ENCODE peak calls at places on chromosomes 13 and 19, in eight cellular contexts. P is cardiac muscle cell, B is uterus, G is K562, W is left ventricle myocardium inferior, O is astrocyte, H is GM23338, E is heart left ventricle. S is an unnamed sample. For H3K4me1, the result is how much of the 10 kb centered on the place peaks cover.

GRCh38 chr19:43784981-43785808 is 4.4 kb upstream of the KCNN4 start:
- DNase-seq in G (peak), P (peak), E (no peak), B (no peak), H (peak), W (no peak), O (peak), S (no peak)

GRCh38 chr13:80469841-80470378 is 129.0 kb upstream of the SPRY2 start:
- DNase-seq in G (no peak), E (peak), B (peak), H (no peak), P (no peak), O (peak), W (peak), S (peak)

GRCh38 chr13:95624020-95624419 is 20.5 kb downstream of the DZIP1 start:
- DNase-seq in B (peak), W (no peak), H (peak), O (peak), E (no peak), P (peak), G (peak), S (no peak)

GRCh38 chr13:110283661-110284516 is 23.1 kb downstream of the COL4A1 start:
- DNase-seq in E (no peak), G (no peak), B (no peak), O (peak), H (no peak), P (no peak), W (no peak), S (no peak)

GRCh38 chr19:16714702-16715294 is 4.8 kb upstream of the NWD1 start:
- DNase-seq in O (peak), G (peak), P (peak), B (no peak), W (peak), E (peak), H (peak), S (no peak)

GRCh38 chr13:58081301-58081820 is 449.8 kb downstream of the PCDH17 start:
- DNase-seq in B (no peak), G (no peak), W (no peak), O (no peak), P (no peak), H (peak), E (no peak), S (no peak)

GRCh38 chr19:40704491-40705361 is 12.0 kb downstream of the COQ8B start:
- DNase-seq in P (no peak), B (no peak), H (no peak), O (no peak), G (peak), W (no peak), E (no peak), S (no peak)

GRCh38 chr13:90416938-90417337 is 930.5 kb upstream of the MIR17HG start:
- DNase-seq in B (no peak), P (no peak), O (peak), H (no peak), W (no peak), G (no peak), E (no peak), S (no peak)

GRCh38 chr19:39480337-39481228 is at the start of gene TIMM50:
- DNase-seq in B (peak), G (peak), E (peak), H (peak), O (peak), W (peak), P (peak), S (peak)

GRCh38 chr19:7509625-7510024 is 6.3 kb upstream of the ZNF358 start:
- DNase-seq in B (no peak), W (no peak), H (peak), P (peak), G (peak), O (no peak), E (no peak), S (no peak)

GRCh38 chr13:73618275-73618865 is 515.8 kb downstream of the KLF12 start:
- DNase-seq in P (no peak), H (peak), G (no peak), E (no peak), B (no peak), O (no peak), W (no peak), S (no peak)

GRCh38 chr13:85148009-85148408 is 651.2 kb downstream of the SLITRK6 start:
- DNase-seq in B (no peak), G (no peak), W (no peak), P (peak), O (peak), H (peak), E (no peak), S (no peak)

GRCh38 chr19:39778763-39779162 is at the start of gene LEUTX:
- DNase-seq in B (no peak), W (no peak), P (no peak), O (no peak), H (no peak), E (no peak), G (no peak), S (no peak)

GRCh38 chr13:41182231-41182630 is 12.1 kb downstream of the KBTBD7 start:
- DNase-seq in B (no peak), O (no peak), W (no peak), H (no peak), P (no peak), G (no peak), E (no peak), S (no peak)

GRCh38 chr13:111283457-111283856 is 37.0 kb upstream of the TEX29 start:
- DNase-seq in E (no peak), G (no peak), H (no peak), W (no peak), O (no peak), P (no peak), B (no peak), S (no peak)

GRCh38 chr19:58581227-58582141 is 8.3 kb upstream of the MZF1 start:
- DNase-seq in W (peak), H (peak), P (peak), O (peak), G (peak), E (peak), B (peak), S (peak)
- TF ChIP-seq CTCF in W (peak), H (peak), P (peak), O (peak), G (peak), E (peak), B (peak), S (peak)

DNA sequence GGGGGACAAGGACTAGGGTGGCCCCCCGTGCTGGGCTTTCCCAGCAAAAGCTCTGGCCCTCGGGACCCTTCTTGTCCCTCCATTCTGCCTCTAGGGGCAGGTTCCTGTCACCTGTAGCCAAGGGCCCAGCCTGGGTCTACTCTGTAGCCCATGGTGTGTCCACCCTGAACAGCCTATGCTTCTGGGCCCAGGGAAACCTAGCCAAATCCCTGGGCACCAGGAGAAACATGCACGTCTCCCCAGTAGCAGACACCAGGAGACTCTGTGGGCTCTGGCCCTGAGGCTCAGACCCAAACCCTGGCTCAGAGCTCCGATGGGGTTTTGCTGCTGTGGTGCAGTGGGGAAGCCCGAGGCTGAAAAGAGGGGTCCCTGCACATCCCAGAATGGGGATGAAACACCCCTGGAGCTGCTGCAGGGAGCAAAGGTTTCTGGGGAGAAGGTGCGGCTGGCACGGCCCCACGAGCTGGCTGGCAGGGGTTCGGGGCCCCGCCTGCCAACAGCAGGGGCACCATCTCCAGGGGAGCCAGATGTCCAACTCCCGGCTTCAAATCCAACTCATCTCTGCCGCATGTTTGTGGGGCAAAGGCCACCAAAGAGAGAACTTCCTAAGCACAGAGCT is 18.2 kb downstream of the CEBPG start:
- DNase-seq in B (no peak), W (no peak), P (no peak), E (peak), H (no peak), G (no peak), O (no peak), S (no peak)
- H3K4me1 ChIP-seq in B (half or more), W (half or more), P (under half), E (half or more), H (under half), G (half or more), O (under half), S (under half)

GRCh38 chr19:58400916-58401824 is 5.7 kb downstream of the RNF225 start:
- DNase-seq in G (peak), E (peak), B (peak), H (peak), W (peak), O (peak), P (peak), S (peak)
- TF ChIP-seq CTCF in G (peak), E (no peak), B (no peak), H (no peak), W (peak), O (no peak), P (peak), S (no peak)

DNA sequence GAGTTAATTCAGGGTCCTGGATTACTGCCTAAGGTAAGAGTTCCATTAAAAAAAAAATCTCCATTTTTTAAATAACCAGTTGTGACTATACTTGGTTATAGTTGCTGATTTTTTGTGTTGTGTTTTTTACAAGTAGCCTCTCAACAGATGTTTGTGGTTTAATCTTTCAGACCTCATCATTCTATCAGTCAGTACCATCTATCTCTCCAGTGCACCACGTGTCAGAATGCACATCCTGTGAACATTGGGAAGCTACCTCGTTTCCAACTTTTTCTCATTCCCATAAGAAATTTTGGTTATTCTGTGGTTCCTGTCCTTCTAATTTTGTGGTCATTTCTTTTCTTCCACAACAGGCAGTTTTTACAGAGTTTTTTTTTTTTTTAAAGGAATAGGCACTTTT is 39.2 kb downstream of the WDFY2 start:
- DNase-seq in O (peak), E (no peak), W (no peak), H (no peak), G (no peak), B (no peak), P (no peak), S (no peak)
- H3K4me1 ChIP-seq in O (under half), E (under half), W (half or more), H (under half), G (under half), B (under half), P (under half), S (under half)

GRCh38 chr13:34941835-34942731 is at the start of gene NBEA:
- DNase-seq in H (peak), E (peak), O (peak), P (peak), G (peak), B (peak), W (peak), S (peak)
- TF ChIP-seq CTCF in H (no peak), E (peak), O (no peak), P (peak), G (no peak), B (peak), W (peak), S (peak)

DNA sequence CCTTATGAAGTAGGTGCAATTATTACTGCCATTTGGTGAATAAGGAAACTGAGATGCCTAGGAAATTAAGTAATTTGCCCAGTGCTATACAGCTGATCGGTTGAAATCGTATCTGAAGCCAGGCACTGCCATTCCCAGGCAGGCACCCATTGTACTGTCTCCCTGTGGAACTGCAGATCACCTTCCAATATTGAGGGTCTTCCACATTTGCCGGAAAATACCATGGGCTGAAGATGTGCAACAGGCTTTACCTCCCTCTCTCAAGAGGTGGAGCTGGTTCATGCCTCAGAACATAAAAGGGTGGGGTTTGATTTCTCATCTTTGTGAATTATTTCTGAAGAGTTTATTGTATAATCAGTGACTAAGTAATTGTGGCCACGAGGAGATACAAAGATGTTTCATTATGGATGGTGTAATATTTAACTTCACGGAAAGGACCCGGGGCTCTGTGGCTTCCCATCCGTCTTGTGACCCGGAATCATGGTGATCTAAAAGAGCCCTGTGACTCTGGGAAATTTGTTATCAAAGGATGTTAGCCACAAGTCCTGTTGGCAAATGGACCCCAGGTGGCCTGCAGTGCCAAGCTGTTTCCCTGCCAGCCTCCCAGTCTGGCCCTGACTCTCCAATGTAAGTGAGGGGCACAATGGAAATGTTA is 230.4 kb downstream of the LACC1 start:
- DNase-seq in P (no peak), H (no peak), O (no peak), B (no peak), W (no peak), G (no peak), E (no peak), S (no peak)
- H3K4me1 ChIP-seq in P (half or more), H (under half), O (under half), B (under half), W (half or more), G (under half), E (under half), S (under half)

GRCh38 chr13:62278271-62278670 is 862.6 kb upstream of the PCDH20 start:
- DNase-seq in H (no peak), P (no peak), W (no peak), E (no peak), B (no peak), O (no peak), G (no peak), S (no peak)
- TF ChIP-seq CTCF in H (no peak), P (no peak), W (no peak), E (peak), B (no peak), O (no peak), G (no peak), S (no peak)